ENCODE peak calls at places on chromosomes 3 and 15, in nine cellular contexts. F, B, C, W, T, E, G, U and X are unnamed samples.

GRCh38 chr3:50136714-50137405 is 18.3 kb upstream of the SEMA3F start:
- DNase-seq in F (no peak), B (no peak), C (no peak), W (no peak), T (peak; percentile 39), E (no peak), G (no peak), U (no peak), X (no peak)

GRCh38 chr3:56123487-56123886 is 344.8 kb downstream of the ERC2 start:
- DNase-seq in F (no peak), B (no peak), C (no peak), W (no peak), T (no peak), E (peak; percentile 78), G (no peak), U (peak; percentile 70), X (no peak)

GRCh38 chr15:89909611-89910010 is 3.1 kb downstream of the ARPIN start:
- DNase-seq in F (no peak), B (no peak), C (no peak), W (no peak), T (no peak), E (no peak), G (peak; percentile 29), U (no peak), X (no peak)

GRCh38 chr3:121834079-121834730 is 655 bp downstream of the IQCB1 start:
- DNase-seq in F (peak; percentile 17), B (no peak), C (peak; percentile 24), W (peak; percentile 20), T (no peak), E (no peak), G (peak; percentile 49), U (no peak), X (no peak)

GRCh38 chr3:69770219-69770618 is 31.0 kb downstream of the MITF start:
- DNase-seq in F (no peak), B (no peak), C (no peak), W (no peak), T (no peak), E (no peak), G (no peak), U (no peak), X (no peak)

GRCh38 chr3:184155644-184156521 is 706 bp downstream of the DVL3 start:
- DNase-seq in F (peak; percentile 50), B (peak; percentile 60), C (no peak), W (peak; percentile 49), T (peak; percentile 74), E (peak; percentile 46), G (peak; percentile 71), U (no peak), X (no peak)

GRCh38 chr3:102536479-102536878 is 101.7 kb downstream of the ZPLD1 start:
- DNase-seq in F (no peak), B (peak; percentile 39), C (no peak), W (no peak), T (peak; percentile 39), E (no peak), G (no peak), U (peak; percentile 5), X (no peak)

GRCh38 chr15:68589783-68590710 is 11.3 kb downstream of the CORO2B start:
- DNase-seq in F (no peak), B (no peak), C (peak; percentile 51), W (no peak), T (no peak), E (no peak), G (no peak), U (no peak), X (no peak)

GRCh38 chr15:52337198-52337853 is 41.7 kb upstream of the MYO5C start:
- DNase-seq in F (no peak), B (peak; percentile 53), C (no peak), W (no peak), T (no peak), E (no peak), G (no peak), U (no peak), X (no peak)

GRCh38 chr15:100008258-100008657 is 275.0 kb upstream of the LYSMD4 start:
- DNase-seq in F (no peak), B (no peak), C (no peak), W (no peak), T (no peak), E (no peak), G (no peak), U (no peak), X (no peak)

GRCh38 chr3:40597441-40597840 is 72.7 kb downstream of the ZNF621 start:
- DNase-seq in F (no peak), B (no peak), C (no peak), W (no peak), T (no peak), E (no peak), G (no peak), U (no peak), X (no peak)

GRCh38 chr15:45166792-45167630 is 20.8 kb downstream of the SHF start:
- DNase-seq in F (peak; percentile 89), B (peak; percentile 86), C (peak; percentile 90), W (peak; percentile 89), T (peak; percentile 83), E (peak; percentile 92), G (peak; percentile 95), U (peak; percentile 87), X (no peak)

GRCh38 chr3:34005886-34006285 is 207.5 kb downstream of the PDCD6IP start:
- DNase-seq in F (no peak), B (peak; percentile 37), C (no peak), W (no peak), T (no peak), E (no peak), G (no peak), U (no peak), X (no peak)

GRCh38 chr3:97864-98263 is 98.7 kb upstream of the CHL1 start:
- DNase-seq in F (no peak), B (no peak), C (no peak), W (no peak), T (no peak), E (no peak), G (no peak), U (no peak), X (no peak)

GRCh38 chr3:126816956-126817777 is 113.1 kb downstream of the CHCHD6 start:
- DNase-seq in F (no peak), B (peak; percentile 3), C (peak; percentile 18), W (no peak), T (no peak), E (no peak), G (no peak), U (peak; percentile 18), X (no peak)

GRCh38 chr15:40430271-40430805 is 10.4 kb upstream of the BAHD1 start:
- DNase-seq in F (peak; percentile 29), B (no peak), C (no peak), W (peak; percentile 69), T (no peak), E (peak; percentile 59), G (no peak), U (no peak), X (no peak)

GRCh38 chr3:72299321-72299802 is 514.4 kb upstream of the PROK2 start:
- DNase-seq in F (peak; percentile 27), B (no peak), C (no peak), W (no peak), T (peak; percentile 65), E (no peak), G (no peak), U (no peak), X (no peak)

GRCh38 chr3:181210275-181210674 is 220.7 kb upstream of the DNAJC19 start:
- DNase-seq in F (no peak), B (no peak), C (no peak), W (no peak), T (peak; percentile 8), E (no peak), G (no peak), U (no peak), X (no peak)

GRCh38 chr3:125123455-125123854 is 67.7 kb upstream of the HEG1 start:
- DNase-seq in F (no peak), B (peak; percentile 84), C (no peak), W (no peak), T (no peak), E (no peak), G (no peak), U (no peak), X (no peak)

GRCh38 chr15:98942966-98943584 is 64.5 kb downstream of the PGPEP1L start:
- DNase-seq in F (no peak), B (peak; percentile 8), C (no peak), W (no peak), T (no peak), E (no peak), G (no peak), U (no peak), X (no peak)
- H3K27me3 ChIP-seq in F (no peaks in the 10 kb centered on the region), B (no peaks in the 10 kb centered on the region), C (no peaks in the 10 kb centered on the region), W (no peaks in the 10 kb centered on the region), T (no peaks in the 10 kb centered on the region), E (no peaks in the 10 kb centered on the region), G (no peaks in the 10 kb centered on the region), U (no peaks in the 10 kb centered on the region), X (no peaks in the 10 kb centered on the region)

DNA sequence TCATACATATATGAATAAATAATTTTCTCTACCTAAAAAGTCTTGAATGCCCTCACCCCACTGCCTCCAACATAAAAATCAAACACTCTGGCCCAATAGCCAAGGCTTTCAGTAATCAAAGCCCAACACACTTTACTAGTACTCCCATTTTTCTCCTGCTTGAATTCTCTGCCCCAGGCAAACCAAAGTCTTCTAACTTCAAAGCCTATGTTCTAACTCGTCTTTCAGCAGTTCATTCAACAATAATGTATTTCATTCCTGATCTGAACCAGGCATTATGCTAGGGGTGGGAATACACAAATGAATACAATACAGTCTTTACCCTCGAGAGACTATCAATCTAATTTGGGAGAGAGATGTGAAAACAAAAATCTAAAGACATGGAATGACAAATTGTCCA is 11.4 kb upstream of the ZNF592 start:
- DNase-seq in F (no peak), B (no peak), C (no peak), W (no peak), T (no peak), E (no peak), G (no peak), U (no peak), X (no peak)
- H3K4me1 ChIP-seq in F (no peaks in the 10 kb centered on the region), B (peaks cover 16% of the 10 kb centered on the region), C (no peaks in the 10 kb centered on the region), W (peaks cover 55% of the 10 kb centered on the region), T (no peaks in the 10 kb centered on the region), E (peaks cover 4% of the 10 kb centered on the region), G (peaks cover 6% of the 10 kb centered on the region), U (no peaks in the 10 kb centered on the region), X (no peaks in the 10 kb centered on the region)

GRCh38 chr3:46893763-46894162 is 16.2 kb downstream of the PTH1R start:
- DNase-seq in F (peak; percentile 12), B (no peak), C (no peak), W (no peak), T (no peak), E (no peak), G (no peak), U (no peak), X (no peak)
- H3K27me3 ChIP-seq in F (no peaks in the 10 kb centered on the region), B (peaks cover 73% of the 10 kb centered on the region), C (no peaks in the 10 kb centered on the region), W (peaks cover 27% of the 10 kb centered on the region), T (no peaks in the 10 kb centered on the region), E (peaks cover 24% of the 10 kb centered on the region), G (peaks cover 7% of the 10 kb centered on the region), U (peaks cover 24% of the 10 kb centered on the region), X (no peaks in the 10 kb centered on the region)

DNA sequence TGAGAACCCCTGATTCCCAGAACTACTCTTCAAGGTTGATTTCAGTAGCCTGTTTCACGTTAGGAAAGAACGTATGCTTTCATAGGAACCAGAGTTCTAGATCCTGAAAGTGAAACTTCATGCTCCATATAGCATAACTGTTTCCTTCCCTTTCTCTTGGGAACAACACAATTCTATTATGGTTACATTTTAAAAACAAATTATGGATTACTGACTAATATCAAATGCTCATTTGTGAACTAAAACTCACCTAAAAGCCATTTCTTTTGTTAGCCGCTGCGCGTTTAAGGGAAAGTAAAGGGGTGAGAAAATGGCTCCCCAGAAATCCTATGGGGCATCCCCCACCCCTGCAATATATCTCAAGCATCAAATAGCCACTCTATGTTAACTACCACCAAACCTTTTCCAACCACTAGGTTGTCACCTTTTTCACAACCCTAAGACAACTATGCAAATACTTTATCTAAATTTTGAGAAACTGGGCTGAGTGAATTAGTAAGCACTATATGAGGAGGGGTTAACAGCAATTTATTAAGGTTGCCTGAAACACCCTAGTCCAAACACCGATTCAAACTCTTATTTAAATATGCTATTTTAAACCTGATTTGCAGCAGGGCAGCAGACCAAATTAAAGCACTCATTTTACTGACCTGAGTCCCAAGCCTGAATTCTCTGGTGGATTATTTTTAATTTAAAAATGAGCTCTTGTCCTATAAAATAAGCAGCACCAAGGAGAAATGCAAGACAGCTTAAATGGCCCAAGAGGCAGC is 2.4 kb downstream of the SIAH2 start:
- DNase-seq in F (no peak), B (peak; percentile 30), C (no peak), W (no peak), T (no peak), E (no peak), G (no peak), U (no peak), X (no peak)
- H3K4me1 ChIP-seq in F (peaks cover 55% of the 10 kb centered on the region), B (peaks cover 4% of the 10 kb centered on the region), C (peaks cover 21% of the 10 kb centered on the region), W (peaks cover 70% of the 10 kb centered on the region), T (peaks cover 17% of the 10 kb centered on the region), E (peaks cover 8% of the 10 kb centered on the region), G (no peaks in the 10 kb centered on the region), U (no peaks in the 10 kb centered on the region), X (peaks cover 68% of the 10 kb centered on the region)